ENCODE peak calls at places on chromosome 7, in eight cellular contexts. W is cardiac fibroblast; H is CD8-positive, alpha-beta T cell; Z is cardiac muscle cell; F is CD8-positive, alpha-beta memory T cell; P is AG04450; L is prostate gland; S is left ventricle myocardium inferior. C is an unnamed sample.

GRCh38 chr7:142357953-142358520 is 100.2 kb upstream of the PRSS58 start:
- DNase-seq in H (peak), Z (peak), F (no peak), P (peak), W (peak), S (no peak), L (no peak), C (no peak)

GRCh38 chr7:47786557-47787248 is 161.6 kb downstream of the PKD1L1 start:
- DNase-seq in P (peak), F (no peak), H (no peak), S (peak), Z (peak), W (peak), L (peak), C (peak)

GRCh38 chr7:47218378-47219176 is 363.3 kb downstream of the TNS3 start:
- DNase-seq in H (no peak), W (no peak), F (no peak), Z (peak), P (no peak), L (no peak), S (no peak), C (peak)

GRCh38 chr7:141328290-141328689 is 222.9 kb upstream of the AGK start:
- DNase-seq in H (no peak), F (no peak), W (no peak), P (no peak), Z (no peak), L (no peak), S (no peak), C (no peak)

GRCh38 chr7:13467111-13467547 is 522.3 kb downstream of the ETV1 start:
- DNase-seq in H (no peak), Z (no peak), P (no peak), S (no peak), L (no peak), F (no peak), W (no peak), C (no peak)

GRCh38 chr7:155300641-155301452 is 3.2 kb downstream of the INSIG1 start:
- DNase-seq in S (no peak), P (no peak), W (no peak), F (no peak), H (no peak), L (no peak), Z (no peak), C (no peak)

GRCh38 chr7:23016345-23017253 is 2.7 kb upstream of the HYCC1 start:
- DNase-seq in S (no peak), W (no peak), F (no peak), Z (no peak), H (no peak), P (no peak), L (no peak), C (no peak)

GRCh38 chr7:35185908-35186731 is 67.8 kb downstream of the TBX20 start:
- DNase-seq in W (peak), L (no peak), P (no peak), S (peak), F (no peak), H (no peak), Z (peak), C (no peak)

GRCh38 chr7:47572101-47572460 is 9.8 kb downstream of the TNS3 start:
- DNase-seq in H (no peak), Z (no peak), W (no peak), P (no peak), S (no peak), L (no peak), F (no peak), C (peak)

GRCh38 chr7:45663167-45663921 is 89.2 kb downstream of the ADCY1 start:
- DNase-seq in S (peak), F (no peak), H (no peak), P (no peak), W (peak), L (peak), Z (peak), C (no peak)

GRCh38 chr7:57215423-57215822 is 83.2 kb upstream of the ZNF479 start:
- DNase-seq in F (no peak), H (no peak), Z (no peak), W (no peak), L (no peak), P (no peak), S (no peak), C (no peak)

GRCh38 chr7:113267885-113268284 is 149.5 kb upstream of the SMIM30 start:
- DNase-seq in S (no peak), L (no peak), F (no peak), H (no peak), P (peak), W (peak), Z (peak), C (no peak)

GRCh38 chr7:111752022-111752582 is 189.8 kb upstream of the IMMP2L start:
- DNase-seq in W (peak), P (no peak), Z (peak), F (peak), H (peak), S (peak), L (no peak), C (no peak)

GRCh38 chr7:142870575-142871259 is 14.8 kb downstream of the TRPV6 start:
- DNase-seq in P (no peak), H (no peak), W (no peak), S (no peak), L (no peak), F (no peak), Z (no peak), C (no peak)

GRCh38 chr7:128860158-128861073 is 2.2 kb upstream of the ATP6V1F start:
- DNase-seq in L (no peak), F (no peak), P (peak), H (no peak), W (peak), S (no peak), Z (peak), C (no peak)

GRCh38 chr7:72493850-72494661 is 81.9 kb upstream of the CALN1 start:
- DNase-seq in H (peak), Z (peak), S (peak), F (peak), W (peak), P (no peak), L (peak), C (no peak)

GRCh38 chr7:16993543-16993942 is 111.8 kb upstream of the AGR3 start:
- DNase-seq in H (no peak), L (no peak), Z (no peak), S (no peak), F (no peak), W (no peak), P (no peak), C (no peak)

GRCh38 chr7:47181609-47182264 is 400.2 kb downstream of the TNS3 start:
- DNase-seq in Z (no peak), W (no peak), H (no peak), L (peak), F (no peak), S (peak), P (no peak), C (no peak)

GRCh38 chr7:17617857-17618651 is 319.6 kb downstream of the AHR start:
- DNase-seq in S (no peak), H (no peak), F (no peak), P (no peak), Z (no peak), W (no peak), L (no peak), C (no peak)

GRCh38 chr7:43462836-43463235 is 120.1 kb upstream of the STK17A start:
- DNase-seq in W (no peak), S (no peak), F (no peak), Z (peak), L (no peak), H (no peak), P (no peak), C (no peak)

GRCh38 chr7:120825576-120825975 is 32.4 kb downstream of the TSPAN12 start:
- DNase-seq in W (no peak), F (no peak), S (no peak), Z (no peak), H (no peak), P (no peak), L (no peak), C (no peak)

GRCh38 chr7:142553216-142553615 is 196.1 kb upstream of the PRSS1 start:
- DNase-seq in P (no peak), H (no peak), F (no peak), L (no peak), Z (no peak), S (no peak), W (no peak), C (peak)

GRCh38 chr7:80392229-80393169 is 119.4 kb downstream of the GNAT3 start:
- DNase-seq in Z (peak), S (no peak), W (peak), H (no peak), F (no peak), L (no peak), P (no peak), C (no peak)

GRCh38 chr7:152403726-152404125 is 32.1 kb downstream of the KMT2C start:
- DNase-seq in Z (no peak), P (no peak), S (no peak), H (no peak), F (no peak), W (no peak), L (no peak), C (no peak)

GRCh38 chr7:111867348-111867931 is 305.1 kb upstream of the IMMP2L start:
- DNase-seq in H (no peak), L (no peak), Z (peak), S (no peak), P (no peak), F (no peak), W (no peak), C (no peak)

GRCh38 chr7:40698921-40699260 is 564.1 kb downstream of the SUGCT start:
- DNase-seq in S (no peak), Z (no peak), H (no peak), W (no peak), L (no peak), F (no peak), P (no peak), C (no peak)

GRCh38 chr7:504221-505081 is 15.2 kb downstream of the PDGFA start:
- DNase-seq in F (no peak), Z (no peak), L (no peak), S (peak), P (no peak), W (no peak), H (peak), C (no peak)

GRCh38 chr7:52323202-52323746 is 712.2 kb upstream of the POM121L12 start:
- DNase-seq in Z (no peak), H (no peak), P (no peak), L (no peak), S (no peak), W (no peak), F (no peak), C (no peak)

GRCh38 chr7:32154797-32155196 is 84.6 kb upstream of the PDE1C start:
- DNase-seq in Z (peak), H (no peak), W (peak), S (peak), F (no peak), L (no peak), P (no peak), C (no peak)

GRCh38 chr7:21028186-21028989 is 241.7 kb upstream of the SP8 start:
- DNase-seq in S (no peak), W (peak), L (no peak), Z (no peak), P (no peak), H (no peak), F (no peak), C (no peak)

GRCh38 chr7:36084485-36085091 is 68.5 kb upstream of the EEPD1 start:
- DNase-seq in H (no peak), Z (peak), L (peak), F (no peak), P (no peak), S (no peak), W (peak), C (peak)

GRCh38 chr7:104267701-104268368 is 60.0 kb upstream of the ORC5 start:
- DNase-seq in S (no peak), Z (peak), H (no peak), F (no peak), W (peak), L (no peak), P (no peak), C (no peak)

GRCh38 chr7:116218051-116218645 is 7.8 kb downstream of the TES start:
- DNase-seq in F (no peak), Z (peak), H (no peak), S (no peak), L (no peak), P (peak), W (peak), C (peak)
- H3K4me3 ChIP-seq in F (no peak), Z (no peak), H (no peak), S (no peak), L (no peak), P (no peak), W (no peak), C (no peak)

DNA sequence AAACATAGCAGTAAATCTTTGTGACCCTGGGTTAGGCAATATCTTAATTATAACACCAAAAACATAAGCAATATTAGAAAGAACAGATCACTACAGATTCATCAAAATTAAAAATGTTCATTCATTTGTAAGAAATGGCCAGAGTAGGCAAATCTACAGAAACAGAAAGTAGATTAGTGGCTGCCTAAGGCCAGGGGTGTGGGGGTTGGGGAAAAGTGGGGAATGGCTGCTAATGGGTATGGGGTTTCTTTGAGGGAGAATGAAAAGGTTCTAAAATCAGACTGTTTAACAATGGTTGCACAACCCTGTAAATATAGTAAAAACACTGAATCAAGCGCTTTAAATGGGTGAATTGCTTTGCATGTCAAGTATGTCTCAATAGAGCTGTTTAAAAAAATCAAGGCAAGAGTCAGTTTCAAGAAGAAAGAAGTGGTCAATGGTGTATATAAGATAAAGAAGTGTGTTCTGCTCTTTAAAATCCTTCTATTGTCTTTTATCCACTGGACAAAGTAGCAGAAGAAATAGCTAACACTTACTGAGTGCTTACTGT is 42.6 kb downstream of the CDK6 start:
- DNase-seq in H (no peak), P (no peak), F (no peak), W (no peak), Z (peak), S (no peak), L (no peak), C (no peak)
- H3K4me3 ChIP-seq in H (no peak), P (no peak), F (no peak), W (no peak), Z (no peak), S (no peak), L (no peak), C (no peak)

DNA sequence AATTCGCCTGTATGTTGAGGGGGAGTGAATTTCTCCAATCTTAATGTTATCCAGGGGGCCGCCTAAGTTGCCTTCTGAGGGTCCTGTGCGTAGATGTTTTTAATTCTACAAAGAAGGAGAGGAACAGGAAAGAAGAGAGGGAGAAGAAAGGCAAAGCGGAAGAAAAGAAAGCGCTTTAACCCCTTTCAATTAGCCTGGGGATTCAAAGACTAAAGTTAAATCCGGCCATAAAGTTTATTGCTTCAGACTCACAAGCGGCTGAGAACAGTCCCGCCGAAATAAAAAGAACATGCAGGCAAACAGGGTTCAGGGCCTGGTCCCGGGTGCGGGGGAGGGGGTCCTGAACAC is 4.5 kb downstream of the HOXA5 start:
- DNase-seq in L (no peak), Z (no peak), W (no peak), S (no peak), H (no peak), P (no peak), F (no peak), C (no peak)
- H3K4me3 ChIP-seq in L (no peak), Z (no peak), W (no peak), S (no peak), H (no peak), P (peak), F (no peak), C (no peak)

GRCh38 chr7:64888901-64889685 is 14.0 kb upstream of the ZNF273 start:
- DNase-seq in W (peak), S (peak), L (no peak), F (no peak), Z (peak), P (no peak), H (no peak), C (no peak)
- H3K4me3 ChIP-seq in W (peak), S (peak), L (peak), F (peak), Z (peak), P (peak), H (peak), C (peak)

DNA sequence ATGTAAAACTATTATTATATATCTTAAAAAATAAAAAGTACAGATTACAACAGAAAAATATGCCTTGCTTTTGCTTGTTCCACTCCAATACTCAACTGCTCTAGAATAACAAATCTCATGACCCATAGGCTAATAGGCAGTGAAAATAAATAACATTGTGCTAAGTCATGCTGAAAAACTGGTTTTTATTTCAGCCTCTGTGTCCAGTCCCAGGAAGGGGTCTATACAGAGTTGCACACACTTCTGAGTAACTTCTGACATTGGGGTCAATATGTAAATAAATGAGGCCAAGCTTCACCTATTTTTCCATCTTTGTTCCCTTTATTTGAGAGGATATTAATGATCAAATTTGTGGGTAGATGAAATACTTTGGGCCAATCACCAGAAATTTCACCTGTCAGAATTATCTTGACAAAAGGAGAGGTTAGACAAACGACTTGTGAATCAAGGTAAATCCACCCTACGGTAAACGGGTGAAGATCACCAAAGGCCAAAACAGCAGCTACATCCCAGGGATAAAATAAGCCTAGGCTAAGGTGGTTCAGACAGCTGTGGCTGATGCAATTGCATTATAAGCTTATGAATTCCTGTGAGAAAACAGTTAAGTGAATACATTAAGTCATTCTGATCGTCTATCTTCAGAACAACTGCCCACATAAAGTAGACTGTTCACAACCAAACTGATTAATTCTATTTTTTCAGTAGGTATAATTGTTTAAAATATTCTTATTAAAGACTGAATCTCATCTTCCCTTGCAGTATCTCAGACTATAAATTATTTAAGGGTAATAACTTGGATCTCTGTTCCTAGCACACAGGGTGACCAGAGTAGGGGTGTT is 87.4 kb downstream of the UBE2H start:
- DNase-seq in W (peak), S (no peak), L (no peak), Z (peak), F (no peak), P (no peak), H (no peak), C (no peak)
- H3K4me3 ChIP-seq in W (no peak), S (no peak), L (no peak), Z (no peak), F (no peak), P (no peak), H (no peak), C (no peak)

GRCh38 chr7:24466109-24466768 is 107.0 kb upstream of the PALS2 start:
- DNase-seq in H (no peak), S (no peak), F (no peak), W (no peak), P (no peak), L (no peak), Z (no peak), C (no peak)
- H3K4me3 ChIP-seq in H (no peak), S (no peak), F (no peak), W (no peak), P (no peak), L (no peak), Z (no peak), C (no peak)

GRCh38 chr7:99624487-99624886 is 7.7 kb downstream of the ZSCAN25 start:
- DNase-seq in W (no peak), F (peak), P (no peak), S (no peak), Z (no peak), L (no peak), H (peak), C (no peak)

GRCh38 chr7:99623702-99624447 is 7.1 kb downstream of the ZSCAN25 start:
- DNase-seq in P (no peak), S (no peak), W (no peak), F (no peak), H (peak), L (no peak), Z (no peak), C (no peak)

GRCh38 chr7:99626661-99627060 is 9.9 kb downstream of the ZSCAN25 start:
- DNase-seq in S (no peak), P (no peak), L (no peak), W (no peak), F (no peak), Z (no peak), H (no peak), C (no peak)

GRCh38 chr7:99625961-99626360 is 9.2 kb downstream of the ZSCAN25 start:
- DNase-seq in H (no peak), P (no peak), F (no peak), L (no peak), W (no peak), Z (no peak), S (no peak), C (no peak)

GRCh38 chr7:99625321-99625720 is 8.6 kb downstream of the ZSCAN25 start:
- DNase-seq in Z (no peak), H (no peak), L (no peak), P (no peak), W (no peak), F (no peak), S (no peak), C (no peak)
- H3K4me3 ChIP-seq in Z (no peak), H (peak), L (no peak), P (no peak), W (no peak), F (no peak), S (no peak), C (no peak)

GRCh38 chr7:26157520-26158105 is 5.6 kb downstream of the NFE2L3 start:
- DNase-seq in Z (no peak), W (no peak), F (no peak), S (no peak), P (no peak), H (no peak), L (no peak), C (no peak)
- H3K4me3 ChIP-seq in Z (no peak), W (no peak), F (no peak), S (no peak), P (no peak), H (no peak), L (no peak), C (no peak)